ENCODE peak calls at places on chromosomes 6 and 20, in eight cellular contexts. S is H7; D is HEK293T; I is aorta; K is Ammon's horn; C is occipital lobe; T is RPMI7951; M is activated CD4-positive, CD25-positive, alpha-beta regulatory T cell. F is an unnamed sample.

GRCh38 chr6:39210437-39210836 is 18.8 kb downstream of the KCNK5 start:
- DNase-seq in I (no peak), S (no peak), D (no peak), M (no peak), K (no peak), T (no peak), C (no peak), F (no peak)

GRCh38 chr20:4018015-4018748 is 2.8 kb upstream of the RNF24 start:
- DNase-seq in D (no peak), C (no peak), T (peak; percentile 32), I (no peak), M (no peak), S (no peak), K (no peak), F (no peak)

GRCh38 chr20:8532169-8532568 is 400.1 kb downstream of the PLCB1 start:
- DNase-seq in D (no peak), S (no peak), K (no peak), T (no peak), M (no peak), I (no peak), C (no peak), F (no peak)

GRCh38 chr6:158642097-158642601 is 2.4 kb downstream of the DYNLT1 start:
- DNase-seq in I (peak; percentile 63), K (no peak), M (no peak), S (no peak), D (no peak), T (peak; percentile 96), C (no peak), F (no peak)

GRCh38 chr6:24240380-24240779 is 114.4 kb downstream of the NRSN1 start:
- DNase-seq in I (no peak), K (no peak), D (no peak), C (no peak), S (no peak), M (no peak), T (no peak), F (no peak)

GRCh38 chr6:169959129-169960002 is 207.9 kb downstream of the ERMARD start:
- DNase-seq in K (no peak), M (no peak), S (peak; percentile 62), D (no peak), I (peak; percentile 74), C (no peak), T (no peak), F (no peak)

GRCh38 chr6:75449625-75450206 is 43.9 kb downstream of the FILIP1 start:
- DNase-seq in S (no peak), D (no peak), M (no peak), C (no peak), K (no peak), T (no peak), I (no peak), F (no peak)

GRCh38 chr20:63279931-63280330 is 7.3 kb downstream of the ARFGAP1 start:
- DNase-seq in T (no peak), C (no peak), K (no peak), M (no peak), I (no peak), D (no peak), S (no peak), F (no peak)

GRCh38 chr6:39887692-39888450 is 46.4 kb downstream of the MOCS1 start:
- DNase-seq in K (peak; percentile 95), D (no peak), M (no peak), I (peak; percentile 96), S (no peak), T (peak; percentile 85), C (peak; percentile 66), F (no peak)

GRCh38 chr6:116352515-116353471 is 18.0 kb upstream of the DSE start:
- DNase-seq in I (no peak), M (no peak), K (no peak), D (no peak), S (no peak), T (peak; percentile 30), C (no peak), F (no peak)

GRCh38 chr6:26199057-26199772 is 112.0 kb downstream of the HFE start:
- DNase-seq in K (peak; percentile 92), T (peak; percentile 97), M (peak; percentile 34), I (peak; percentile 90), S (peak; percentile 85), C (peak; percentile 59), D (peak; percentile 71), F (peak; percentile 88)

GRCh38 chr20:46751856-46752255 is 42.4 kb downstream of the SLC2A10 start:
- DNase-seq in K (peak; percentile 6), S (peak; percentile 53), D (no peak), M (no peak), C (no peak), T (peak; percentile 90), I (no peak), F (no peak)

GRCh38 chr6:775863-776262 is 82.9 kb upstream of the EXOC2 start:
- DNase-seq in S (no peak), T (no peak), I (no peak), K (no peak), C (no peak), M (no peak), D (no peak), F (no peak)

GRCh38 chr6:148852688-148853087 is 105.9 kb downstream of the UST start:
- DNase-seq in K (no peak), I (no peak), T (no peak), M (no peak), D (no peak), S (no peak), C (no peak), F (no peak)

GRCh38 chr20:33279261-33279910 is 3.6 kb upstream of the BPIFB1 start:
- DNase-seq in M (no peak), T (peak; percentile 16), S (no peak), C (no peak), I (no peak), K (no peak), D (no peak), F (peak; percentile 56)

F was measured in cerebellum.